ENCODE peak calls at places on chromosomes 2 and 18, in eight cellular contexts. One of them, this sample, is unnamed.
A peak's percentile ranks its signal among the peaks of the same experiment; 100 is the strongest.

GRCh38 chr18:61308795-61309393 is 24.3 kb upstream of the CDH20 start:
- DNase-seq in upper lobe of right lung: no peak
- DNase-seq in ovary: no peak
- DNase-seq in body of pancreas: no peak
- DNase-seq in mesendoderm: no peak
- DNase-seq in heart left ventricle: no peak
- DNase-seq in left ventricle myocardium inferior: no peak
- DNase-seq in aorta: no peak
- DNase-seq in this sample: no peak

GRCh38 chr2:30680121-30680520 is 127.1 kb downstream of the CAPN13 start:
- DNase-seq in upper lobe of right lung: peak; percentile 15
- DNase-seq in mesendoderm: no peak
- DNase-seq in body of pancreas: no peak
- DNase-seq in heart left ventricle: no peak
- DNase-seq in aorta: no peak
- DNase-seq in ovary: no peak
- DNase-seq in left ventricle myocardium inferior: no peak
- DNase-seq in this sample: peak; percentile 36

GRCh38 chr2:59449264-59449663 is 1104.2 kb downstream of the BCL11A start:
- DNase-seq in heart left ventricle: no peak
- DNase-seq in left ventricle myocardium inferior: no peak
- DNase-seq in body of pancreas: peak; percentile 32
- DNase-seq in aorta: no peak
- DNase-seq in mesendoderm: peak; percentile 85
- DNase-seq in upper lobe of right lung: no peak
- DNase-seq in ovary: no peak
- DNase-seq in this sample: no peak

GRCh38 chr18:31091350-31091749 is 10.9 kb downstream of the DSC2 start:
- DNase-seq in left ventricle myocardium inferior: no peak
- DNase-seq in mesendoderm: no peak
- DNase-seq in ovary: no peak
- DNase-seq in heart left ventricle: no peak
- DNase-seq in aorta: no peak
- DNase-seq in upper lobe of right lung: no peak
- DNase-seq in body of pancreas: no peak
- DNase-seq in this sample: no peak

GRCh38 chr2:37325625-37326071 is 1.0 kb upstream of the PRKD3 start:
- DNase-seq in mesendoderm: no peak
- DNase-seq in heart left ventricle: no peak
- DNase-seq in ovary: no peak
- DNase-seq in left ventricle myocardium inferior: no peak
- DNase-seq in body of pancreas: no peak
- DNase-seq in aorta: peak; percentile 67
- DNase-seq in upper lobe of right lung: peak; percentile 60
- DNase-seq in this sample: no peak

GRCh38 chr2:3619033-3619432 is 24.1 kb downstream of the COLEC11 start:
- DNase-seq in left ventricle myocardium inferior: no peak
- DNase-seq in upper lobe of right lung: no peak
- DNase-seq in body of pancreas: no peak
- DNase-seq in heart left ventricle: no peak
- DNase-seq in ovary: no peak
- DNase-seq in aorta: no peak
- DNase-seq in mesendoderm: no peak
- DNase-seq in this sample: no peak

GRCh38 chr18:22848618-22849017 is 84.5 kb upstream of the RBBP8 start:
- DNase-seq in heart left ventricle: no peak
- DNase-seq in ovary: no peak
- DNase-seq in mesendoderm: no peak
- DNase-seq in left ventricle myocardium inferior: no peak
- DNase-seq in body of pancreas: no peak
- DNase-seq in aorta: no peak
- DNase-seq in upper lobe of right lung: no peak
- DNase-seq in this sample: no peak

GRCh38 chr2:17296676-17297075 is 221.6 kb downstream of the RAD51AP2 start:
- DNase-seq in ovary: no peak
- DNase-seq in body of pancreas: no peak
- DNase-seq in heart left ventricle: no peak
- DNase-seq in upper lobe of right lung: no peak
- DNase-seq in mesendoderm: no peak
- DNase-seq in left ventricle myocardium inferior: no peak
- DNase-seq in aorta: no peak
- DNase-seq in this sample: no peak

GRCh38 chr2:74741651-74742050 is 87.6 kb downstream of the SEMA4F start:
- DNase-seq in heart left ventricle: no peak
- DNase-seq in body of pancreas: no peak
- DNase-seq in upper lobe of right lung: no peak
- DNase-seq in mesendoderm: no peak
- DNase-seq in aorta: no peak
- DNase-seq in ovary: no peak
- DNase-seq in left ventricle myocardium inferior: no peak
- DNase-seq in this sample: no peak

GRCh38 chr2:19035238-19035637 is 323.2 kb downstream of the OSR1 start:
- DNase-seq in heart left ventricle: peak; percentile 41
- DNase-seq in aorta: no peak
- DNase-seq in mesendoderm: no peak
- DNase-seq in left ventricle myocardium inferior: peak; percentile 20
- DNase-seq in upper lobe of right lung: no peak
- DNase-seq in ovary: peak; percentile 67
- DNase-seq in body of pancreas: no peak
- DNase-seq in this sample: no peak

GRCh38 chr2:23954325-23955014 is 14.2 kb downstream of the UBXN2A start:
- DNase-seq in left ventricle myocardium inferior: no peak
- DNase-seq in upper lobe of right lung: no peak
- DNase-seq in ovary: no peak
- DNase-seq in mesendoderm: no peak
- DNase-seq in heart left ventricle: no peak
- DNase-seq in aorta: no peak
- DNase-seq in body of pancreas: no peak
- DNase-seq in this sample: no peak

GRCh38 chr2:236919209-236919608 is 166.5 kb upstream of the COPS8 start:
- DNase-seq in heart left ventricle: no peak
- DNase-seq in body of pancreas: no peak
- DNase-seq in left ventricle myocardium inferior: no peak
- DNase-seq in mesendoderm: no peak
- DNase-seq in aorta: no peak
- DNase-seq in upper lobe of right lung: no peak
- DNase-seq in ovary: no peak
- DNase-seq in this sample: peak; percentile 59

GRCh38 chr2:220228310-220229006 is 601.0 kb downstream of the SLC4A3 start:
- DNase-seq in heart left ventricle: no peak
- DNase-seq in left ventricle myocardium inferior: no peak
- DNase-seq in aorta: no peak
- DNase-seq in mesendoderm: peak; percentile 43
- DNase-seq in ovary: no peak
- DNase-seq in body of pancreas: no peak
- DNase-seq in upper lobe of right lung: no peak
- DNase-seq in this sample: no peak

GRCh38 chr2:172168917-172169346 is 66.2 kb upstream of the DLX2 start:
- DNase-seq in mesendoderm: no peak
- DNase-seq in left ventricle myocardium inferior: no peak
- DNase-seq in heart left ventricle: no peak
- DNase-seq in ovary: no peak
- DNase-seq in body of pancreas: no peak
- DNase-seq in upper lobe of right lung: no peak
- DNase-seq in aorta: no peak
- DNase-seq in this sample: no peak

GRCh38 chr2:12314119-12314735 is 402.5 kb upstream of the TRIB2 start:
- DNase-seq in body of pancreas: no peak
- DNase-seq in aorta: no peak
- DNase-seq in upper lobe of right lung: no peak
- DNase-seq in ovary: no peak
- DNase-seq in left ventricle myocardium inferior: no peak
- DNase-seq in mesendoderm: no peak
- DNase-seq in heart left ventricle: no peak
- DNase-seq in this sample: no peak

GRCh38 chr2:44850016-44850415 is 91.5 kb upstream of the SIX3 start:
- DNase-seq in body of pancreas: no peak
- DNase-seq in upper lobe of right lung: no peak
- DNase-seq in mesendoderm: no peak
- DNase-seq in left ventricle myocardium inferior: no peak
- DNase-seq in ovary: no peak
- DNase-seq in aorta: no peak
- DNase-seq in heart left ventricle: no peak
- DNase-seq in this sample: no peak

DNA sequence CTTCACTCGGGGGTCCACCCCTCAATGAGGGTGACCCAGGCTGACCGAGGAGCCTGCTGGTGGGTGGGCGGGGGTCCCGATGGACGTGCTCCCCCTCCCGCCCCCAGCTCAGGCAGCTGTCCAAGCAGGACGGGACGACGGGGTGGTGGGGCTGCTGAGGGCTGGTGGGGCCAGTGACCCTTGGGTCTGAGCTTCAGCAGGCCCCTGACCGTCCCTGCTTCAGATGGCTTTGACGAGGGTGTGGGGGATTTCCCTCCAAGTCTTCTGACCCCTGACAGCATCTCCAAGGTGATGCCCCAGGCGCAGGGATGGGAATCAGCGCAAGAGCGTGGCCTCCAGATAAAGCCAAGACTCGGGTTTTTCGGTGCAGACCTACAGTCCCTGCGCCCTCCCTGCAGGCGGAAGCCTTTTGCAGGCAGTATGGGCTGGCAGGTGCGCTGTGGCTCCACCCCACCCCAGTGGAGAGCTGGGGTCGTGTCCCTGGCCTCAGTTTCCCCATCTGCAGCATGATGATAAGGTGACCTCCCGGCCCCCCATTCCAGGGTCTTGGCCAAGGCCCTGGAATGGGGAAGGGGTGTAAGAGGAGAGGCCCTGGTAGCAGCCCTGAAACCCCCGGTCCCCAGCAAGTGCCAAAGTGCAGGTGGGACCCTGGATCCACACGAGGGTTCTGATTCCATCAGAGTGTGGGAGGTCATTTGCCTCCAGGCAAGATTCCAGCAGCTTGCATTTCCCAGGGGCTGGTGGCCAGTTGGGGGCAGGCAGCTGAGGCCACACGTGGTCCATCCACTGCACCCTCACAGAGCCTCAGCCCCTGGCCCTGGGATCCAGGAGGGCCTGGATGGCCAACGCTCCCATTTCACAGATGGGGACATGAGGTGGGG is 8.7 kb downstream of the CROCC2 start:
- DNase-seq in left ventricle myocardium inferior: peak; percentile 12
- DNase-seq in aorta: peak; percentile 63
- DNase-seq in ovary: peak; percentile 47
- DNase-seq in mesendoderm: no peak
- DNase-seq in heart left ventricle: peak; percentile 25
- DNase-seq in body of pancreas: no peak
- DNase-seq in upper lobe of right lung: no peak
- DNase-seq in this sample: no peak
- H3K4me1 ChIP-seq in left ventricle myocardium inferior: peaks cover 44% of the 10 kb centered on the region
- H3K4me1 ChIP-seq in aorta: no peaks in the 10 kb centered on the region
- H3K4me1 ChIP-seq in ovary: peaks cover 25% of the 10 kb centered on the region
- H3K4me1 ChIP-seq in mesendoderm: no peaks in the 10 kb centered on the region
- H3K4me1 ChIP-seq in heart left ventricle: peaks cover 18% of the 10 kb centered on the region
- H3K4me1 ChIP-seq in body of pancreas: peaks cover 12% of the 10 kb centered on the region
- H3K4me1 ChIP-seq in upper lobe of right lung: peaks cover 30% of the 10 kb centered on the region
- H3K4me1 ChIP-seq in this sample: no peaks in the 10 kb centered on the region

GRCh38 chr18:76927216-76927725 is 104.9 kb downstream of the ZNF236 start:
- DNase-seq in left ventricle myocardium inferior: no peak
- DNase-seq in mesendoderm: no peak
- DNase-seq in ovary: no peak
- DNase-seq in aorta: no peak
- DNase-seq in heart left ventricle: no peak
- DNase-seq in body of pancreas: no peak
- DNase-seq in upper lobe of right lung: no peak
- DNase-seq in this sample: no peak
- H3K36me3 ChIP-seq in left ventricle myocardium inferior: peaks cover 77% of the 10 kb centered on the region
- H3K36me3 ChIP-seq in mesendoderm: peaks cover 7% of the 10 kb centered on the region
- H3K36me3 ChIP-seq in ovary: no peaks in the 10 kb centered on the region
- H3K36me3 ChIP-seq in aorta: peaks cover 6% of the 10 kb centered on the region
- H3K36me3 ChIP-seq in heart left ventricle: peaks cover 84% of the 10 kb centered on the region
- H3K36me3 ChIP-seq in body of pancreas: peaks cover 24% of the 10 kb centered on the region
- H3K36me3 ChIP-seq in upper lobe of right lung: peaks cover 82% of the 10 kb centered on the region
- H3K36me3 ChIP-seq in this sample: peaks cover 49% of the 10 kb centered on the region

DNA sequence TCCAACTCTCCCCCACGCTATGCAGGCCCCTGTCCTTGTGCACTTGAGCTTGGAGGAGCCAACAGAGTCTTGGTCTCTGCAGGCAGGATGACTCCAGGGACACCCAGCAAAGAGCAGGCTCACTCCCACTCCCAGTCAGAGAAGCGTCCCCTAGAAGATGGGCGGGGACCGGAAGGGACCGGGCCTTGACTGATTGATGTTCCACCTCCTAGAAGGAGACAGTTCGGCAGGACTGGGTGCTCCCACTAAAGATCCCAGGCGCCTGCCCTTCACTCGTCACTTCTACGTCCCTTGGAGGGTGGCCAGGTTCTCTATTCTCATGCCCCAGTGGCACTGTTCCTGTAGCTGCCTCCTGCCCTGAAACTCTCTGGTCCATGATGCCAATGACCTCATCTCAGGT is 3.2 kb upstream of the SP100 start:
- DNase-seq in left ventricle myocardium inferior: no peak
- DNase-seq in body of pancreas: no peak
- DNase-seq in mesendoderm: no peak
- DNase-seq in upper lobe of right lung: no peak
- DNase-seq in ovary: no peak
- DNase-seq in heart left ventricle: peak; percentile 57
- DNase-seq in aorta: no peak
- DNase-seq in this sample: no peak
- H3K4me1 ChIP-seq in left ventricle myocardium inferior: peaks cover 73% of the 10 kb centered on the region
- H3K4me1 ChIP-seq in body of pancreas: peaks cover 28% of the 10 kb centered on the region
- H3K4me1 ChIP-seq in mesendoderm: no peaks in the 10 kb centered on the region
- H3K4me1 ChIP-seq in upper lobe of right lung: peaks cover 23% of the 10 kb centered on the region
- H3K4me1 ChIP-seq in ovary: peaks cover 5% of the 10 kb centered on the region
- H3K4me1 ChIP-seq in heart left ventricle: peaks cover 22% of the 10 kb centered on the region
- H3K4me1 ChIP-seq in aorta: no peaks in the 10 kb centered on the region
- H3K4me1 ChIP-seq in this sample: no peaks in the 10 kb centered on the region

DNA sequence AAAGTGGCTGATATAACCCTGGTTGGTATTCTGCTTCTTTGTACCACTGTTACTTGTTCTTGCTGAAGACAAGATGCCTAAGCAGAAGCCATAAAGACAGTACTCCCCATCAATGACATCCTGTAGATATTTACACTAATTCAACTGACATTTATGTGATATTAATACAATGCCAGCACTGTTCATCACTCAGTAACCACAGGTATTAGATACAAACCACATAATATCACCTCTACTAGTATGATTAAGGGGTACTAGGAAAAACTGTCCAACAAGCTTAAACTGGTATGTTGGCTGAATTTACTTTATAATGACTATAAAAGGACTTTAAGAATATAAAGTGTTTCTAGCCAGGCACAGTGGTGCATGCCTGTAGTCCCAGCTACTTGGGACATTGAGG is 65.8 kb downstream of the RTN4 start:
- DNase-seq in left ventricle myocardium inferior: no peak
- DNase-seq in heart left ventricle: no peak
- DNase-seq in aorta: no peak
- DNase-seq in upper lobe of right lung: no peak
- DNase-seq in ovary: no peak
- DNase-seq in body of pancreas: no peak
- DNase-seq in mesendoderm: no peak
- DNase-seq in this sample: no peak
- H3K36me3 ChIP-seq in left ventricle myocardium inferior: peaks cover 3% of the 10 kb centered on the region
- H3K36me3 ChIP-seq in heart left ventricle: peaks cover 46% of the 10 kb centered on the region
- H3K36me3 ChIP-seq in aorta: peaks cover 2% of the 10 kb centered on the region
- H3K36me3 ChIP-seq in upper lobe of right lung: peaks cover 32% of the 10 kb centered on the region
- H3K36me3 ChIP-seq in ovary: no peaks in the 10 kb centered on the region
- H3K36me3 ChIP-seq in body of pancreas: no peaks in the 10 kb centered on the region
- H3K36me3 ChIP-seq in mesendoderm: no peaks in the 10 kb centered on the region
- H3K36me3 ChIP-seq in this sample: peaks cover 33% of the 10 kb centered on the region

GRCh38 chr2:157262248-157262647 is 4.7 kb downstream of the GALNT5 start:
- DNase-seq in left ventricle myocardium inferior: no peak
- DNase-seq in heart left ventricle: no peak
- DNase-seq in ovary: no peak
- DNase-seq in body of pancreas: no peak
- DNase-seq in aorta: no peak
- DNase-seq in upper lobe of right lung: no peak
- DNase-seq in mesendoderm: no peak
- DNase-seq in this sample: no peak
- H3K4me1 ChIP-seq in left ventricle myocardium inferior: peaks cover 19% of the 10 kb centered on the region
- H3K4me1 ChIP-seq in heart left ventricle: peaks cover 6% of the 10 kb centered on the region
- H3K4me1 ChIP-seq in ovary: no peaks in the 10 kb centered on the region
- H3K4me1 ChIP-seq in body of pancreas: no peaks in the 10 kb centered on the region
- H3K4me1 ChIP-seq in aorta: peaks cover 4% of the 10 kb centered on the region
- H3K4me1 ChIP-seq in upper lobe of right lung: no peaks in the 10 kb centered on the region
- H3K4me1 ChIP-seq in mesendoderm: no peaks in the 10 kb centered on the region
- H3K4me1 ChIP-seq in this sample: no peaks in the 10 kb centered on the region

This sample was measured in right atrium auricular region.